ENCODE peak calls at places on chromosomes 6 and 20, in ten cellular contexts. U is breast epithelium; X is A549; B is spleen; W is testis; K is sigmoid colon; L is AG04450; Z is HL-60; Q is PC-3; C is CD8-positive, alpha-beta T cell. H is an unnamed sample.

GRCh38 chr20:37337208-37337955 is 8.6 kb upstream of the SRC start:
- DNase-seq in L (no peak), C (no peak), W (no peak), B (peak), X (no peak), U (no peak), K (no peak), Z (no peak), Q (no peak), H (no peak)

GRCh38 chr6:117167520-117168271 is 97.7 kb upstream of the VGLL2 start:
- DNase-seq in Q (peak), L (no peak), U (no peak), Z (no peak), W (no peak), K (no peak), X (no peak), B (no peak), C (no peak), H (peak)

GRCh38 chr6:31086788-31087440 is 25.5 kb downstream of the C6orf15 start:
- DNase-seq in Q (peak), X (no peak), K (no peak), Z (no peak), L (peak), B (no peak), C (no peak), W (no peak), U (no peak), H (peak)

GRCh38 chr20:5448449-5449118 is 131.8 kb upstream of the PROKR2 start:
- DNase-seq in Q (peak), K (no peak), B (no peak), Z (peak), L (peak), W (peak), X (peak), C (peak), U (no peak), H (peak)

GRCh38 chr6:67811239-67812037 is 823.6 kb upstream of the ADGRB3 start:
- DNase-seq in B (no peak), K (no peak), X (no peak), Z (no peak), U (no peak), Q (no peak), L (no peak), C (no peak), W (no peak), H (no peak)

GRCh38 chr6:163872335-163872734 is 457.8 kb downstream of the QKI start:
- DNase-seq in C (no peak), Q (peak), U (no peak), L (peak), X (no peak), B (no peak), W (no peak), Z (no peak), K (no peak), H (no peak)

GRCh38 chr6:7960848-7961247 is 50.3 kb upstream of the TXNDC5 start:
- DNase-seq in C (no peak), B (no peak), W (no peak), U (no peak), L (no peak), Q (no peak), Z (no peak), X (no peak), K (no peak), H (no peak)

GRCh38 chr6:149014631-149015171 is 267.9 kb downstream of the UST start:
- DNase-seq in X (no peak), W (no peak), Z (no peak), Q (no peak), C (no peak), L (no peak), B (no peak), K (no peak), U (no peak), H (no peak)

GRCh38 chr6:101089640-101090039 is 208.5 kb upstream of the ASCC3 start:
- DNase-seq in L (no peak), K (no peak), Z (no peak), W (no peak), B (no peak), C (no peak), U (no peak), Q (peak), X (no peak), H (no peak)

GRCh38 chr6:26195924-26196845 is 109.0 kb downstream of the HFE start:
- DNase-seq in U (no peak), Q (peak), K (no peak), C (peak), B (peak), W (no peak), L (no peak), X (no peak), Z (peak), H (peak)

GRCh38 chr6:169950558-169950957 is 199.1 kb downstream of the ERMARD start:
- DNase-seq in W (no peak), U (no peak), L (no peak), K (no peak), B (no peak), Z (no peak), C (peak), X (no peak), Q (peak), H (no peak)

GRCh38 chr6:35417979-35418661 is 34.0 kb upstream of the FANCE start:
- DNase-seq in K (no peak), Z (no peak), Q (no peak), L (no peak), W (no peak), C (no peak), B (no peak), X (no peak), U (no peak), H (no peak)
- H3K4me3 ChIP-seq in K (no peak), Z (no peak), Q (no peak), L (no peak), W (no peak), C (no peak), B (no peak), X (no peak), U (no peak), H (no peak)

GRCh38 chr20:6709865-6710595 is 57.5 kb upstream of the BMP2 start:
- DNase-seq in L (no peak), U (no peak), Q (peak), Z (no peak), X (no peak), K (no peak), B (no peak), W (no peak), C (no peak), H (no peak)

GRCh38 chr20:6715350-6716063 is 52.0 kb upstream of the BMP2 start:
- DNase-seq in W (peak), Z (no peak), K (peak), U (no peak), Q (no peak), C (no peak), B (no peak), L (no peak), X (no peak), H (no peak)

GRCh38 chr20:6711950-6712634 is 55.4 kb upstream of the BMP2 start:
- DNase-seq in Z (no peak), U (no peak), Q (peak), L (no peak), B (no peak), K (peak), W (no peak), X (no peak), C (no peak), H (no peak)

GRCh38 chr20:6718660-6719059 is 48.8 kb upstream of the BMP2 start:
- DNase-seq in B (no peak), W (no peak), K (no peak), U (no peak), C (no peak), Q (peak), L (no peak), X (no peak), Z (no peak), H (no peak)

GRCh38 chr20:6714202-6714800 is 53.2 kb upstream of the BMP2 start:
- DNase-seq in U (no peak), W (no peak), L (no peak), Q (peak), X (no peak), Z (no peak), K (no peak), C (no peak), B (no peak), H (no peak)
- H3K27ac ChIP-seq in U (no peak), W (no peak), L (no peak), Q (peak), X (no peak), Z (no peak), K (no peak), C (no peak), B (no peak), H (no peak)

GRCh38 chr6:118669561-118669960 is 18.2 kb upstream of the CEP85L start:
- DNase-seq in X (no peak), Q (no peak), B (no peak), Z (no peak), K (no peak), L (no peak), W (no peak), C (no peak), U (no peak), H (peak)

GRCh38 chr6:118663993-118664985 is 12.9 kb upstream of the CEP85L start:
- DNase-seq in W (no peak), Q (no peak), L (no peak), U (no peak), K (no peak), X (no peak), C (no peak), B (no peak), Z (no peak), H (no peak)

GRCh38 chr6:118668761-118669411 is 17.5 kb upstream of the CEP85L start:
- DNase-seq in L (peak), U (no peak), Q (peak), C (no peak), X (no peak), W (no peak), Z (no peak), B (no peak), K (no peak), H (peak)

GRCh38 chr6:118667988-118668387 is 16.6 kb upstream of the CEP85L start:
- DNase-seq in X (no peak), B (no peak), Z (no peak), L (no peak), Q (no peak), W (no peak), C (no peak), U (no peak), K (no peak), H (no peak)

DNA sequence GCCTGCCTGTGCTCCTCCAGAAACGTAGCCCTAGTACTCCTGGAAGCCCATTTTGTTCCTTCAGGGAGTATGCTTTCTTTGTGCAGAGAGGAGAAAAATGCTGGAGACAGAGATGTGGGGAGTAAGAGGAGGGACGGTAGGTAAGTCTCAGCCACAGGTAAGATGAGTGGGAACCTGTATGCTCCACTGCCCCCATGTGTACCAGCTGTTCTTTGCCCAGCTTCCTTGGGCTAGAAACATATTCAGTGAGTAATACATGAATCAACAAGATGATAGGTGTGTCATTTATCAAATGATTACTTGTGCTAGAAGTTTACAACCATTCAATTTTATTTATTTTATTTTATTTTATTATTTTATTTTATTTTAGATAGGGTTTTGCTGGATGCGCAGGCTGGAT is 13.6 kb upstream of the CEP85L start:
- DNase-seq in K (no peak), Z (no peak), U (no peak), L (no peak), X (no peak), C (peak), B (no peak), W (no peak), Q (peak), H (no peak)
- H3K4me3 ChIP-seq in K (no peak), Z (no peak), U (peak), L (no peak), X (no peak), C (peak), B (peak), W (peak), Q (no peak), H (no peak)

DNA sequence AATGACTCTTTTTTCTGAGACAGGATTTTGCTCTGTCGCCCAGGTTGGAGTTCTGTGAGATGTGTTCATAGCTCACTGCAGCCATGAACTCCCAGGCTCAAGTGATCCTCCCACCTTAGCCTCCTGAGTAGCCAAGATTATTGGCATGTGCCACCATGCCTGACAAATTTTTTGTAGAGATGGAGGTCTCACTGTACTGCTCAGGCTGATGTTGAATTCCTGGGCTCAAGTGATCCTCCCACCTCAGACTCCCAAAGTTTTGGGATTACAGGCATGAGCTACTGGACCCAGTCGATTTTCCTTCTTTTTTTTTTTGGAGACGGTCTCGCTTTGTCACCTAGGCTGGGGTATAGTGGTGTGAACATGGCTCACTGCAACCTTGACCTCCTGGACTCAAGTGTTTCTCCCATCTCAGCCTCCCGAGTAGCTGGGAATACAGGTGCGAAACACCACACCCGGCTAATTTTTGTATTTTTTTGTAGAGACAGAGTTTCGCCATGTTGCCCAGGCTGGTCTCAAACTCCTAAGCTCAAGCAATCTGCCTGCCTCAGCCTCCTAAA is 24.3 kb downstream of the BCL2L1 start:
- DNase-seq in Q (no peak), U (no peak), K (no peak), X (no peak), L (no peak), B (no peak), C (no peak), W (no peak), Z (no peak), H (no peak)
- H3K27ac ChIP-seq in Q (peak), U (peak), K (peak), X (peak), L (peak), B (peak), C (no peak), W (peak), Z (no peak), H (peak)

GRCh38 chr6:22024973-22025467 is 271.8 kb downstream of the PRL start:
- DNase-seq in X (no peak), B (no peak), W (no peak), Q (no peak), C (no peak), Z (no peak), L (no peak), K (no peak), U (no peak), H (no peak)
- H3K4me3 ChIP-seq in X (no peak), B (no peak), W (no peak), Q (no peak), C (no peak), Z (peak), L (no peak), K (no peak), U (no peak), H (peak)

GRCh38 chr6:131013495-131013894 is 49.5 kb downstream of the EPB41L2 start:
- DNase-seq in X (no peak), W (peak), B (no peak), K (no peak), Z (no peak), C (no peak), U (no peak), Q (no peak), L (peak), H (peak)
- H3K27ac ChIP-seq in X (no peak), W (no peak), B (peak), K (peak), Z (no peak), C (no peak), U (peak), Q (no peak), L (no peak), H (no peak)

GRCh38 chr6:14072084-14072483 is 45.5 kb upstream of the CD83 start:
- DNase-seq in L (no peak), Q (peak), B (no peak), U (no peak), Z (no peak), C (no peak), W (no peak), X (no peak), K (no peak), H (no peak)

GRCh38 chr6:14077193-14077853 is 40.2 kb upstream of the CD83 start:
- DNase-seq in U (no peak), B (no peak), Z (no peak), C (no peak), K (no peak), L (no peak), X (no peak), W (no peak), Q (no peak), H (no peak)

GRCh38 chr6:14079433-14079832 is 38.1 kb upstream of the CD83 start:
- DNase-seq in C (no peak), Z (no peak), W (no peak), K (no peak), B (no peak), U (no peak), X (no peak), L (no peak), Q (peak), H (peak)

GRCh38 chr6:14070457-14070856 is 47.1 kb upstream of the CD83 start:
- DNase-seq in K (no peak), B (no peak), U (no peak), W (no peak), L (no peak), X (no peak), Z (no peak), C (no peak), Q (no peak), H (no peak)

DNA sequence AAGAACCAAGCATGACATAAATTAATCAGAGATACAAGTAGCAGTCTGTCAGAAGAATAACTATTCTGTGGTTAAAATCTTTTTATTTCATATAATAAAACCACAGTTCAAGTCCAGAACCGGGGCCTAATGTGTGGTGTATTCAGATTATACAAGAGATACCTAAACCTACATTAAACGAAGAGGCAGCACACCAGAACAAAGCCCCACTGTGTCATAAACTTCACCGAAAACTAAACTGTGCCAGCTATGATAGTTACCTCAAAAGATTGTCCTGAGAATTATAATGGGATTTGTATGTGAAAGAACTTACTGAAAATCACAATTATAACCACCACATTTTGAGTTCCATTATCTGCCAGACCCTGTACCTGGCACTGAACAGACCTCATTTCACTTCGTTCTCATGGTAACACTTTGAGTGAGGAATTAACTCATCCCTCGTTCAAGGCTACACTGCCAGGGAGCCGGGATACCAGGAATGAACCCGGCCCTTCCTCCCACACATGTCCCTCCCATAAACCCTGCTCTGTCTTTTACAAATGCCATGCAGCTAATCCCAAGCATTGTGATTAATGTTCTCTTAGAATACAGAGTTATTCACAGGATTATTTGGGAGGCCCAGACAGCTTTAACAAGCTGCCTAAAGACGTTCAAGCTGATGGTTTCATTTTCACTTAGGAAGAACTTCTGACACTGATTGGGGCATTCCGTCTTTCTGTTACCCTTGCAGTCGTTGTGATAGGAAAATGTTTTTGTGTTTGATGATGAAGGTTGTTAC is 42.7 kb upstream of the CD83 start:
- DNase-seq in X (no peak), W (peak), B (no peak), K (no peak), Z (no peak), Q (peak), C (no peak), L (no peak), U (no peak), H (no peak)
- H3K4me3 ChIP-seq in X (peak), W (peak), B (peak), K (peak), Z (no peak), Q (peak), C (peak), L (peak), U (peak), H (peak)

DNA sequence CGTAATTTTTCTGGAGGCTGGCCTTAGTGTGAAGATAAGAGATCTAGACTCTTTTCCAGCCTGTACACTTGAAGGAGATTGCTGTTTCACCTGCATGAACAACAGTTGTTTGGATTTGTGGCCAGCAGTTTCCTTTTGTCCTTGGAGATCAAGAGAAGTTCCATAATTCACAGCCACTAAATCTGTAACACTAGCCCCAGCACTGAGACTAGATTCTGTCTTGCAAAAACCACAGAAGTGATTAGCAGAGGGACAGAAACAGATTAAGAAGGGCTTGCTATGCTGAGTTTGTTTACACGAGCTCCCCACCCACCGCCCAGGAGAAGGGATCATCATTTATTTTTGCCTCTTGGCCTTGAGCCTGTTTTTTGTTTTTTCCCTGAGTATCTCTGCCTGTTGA is 93.2 kb upstream of the SOX4 start:
- DNase-seq in B (no peak), U (no peak), Z (no peak), X (no peak), Q (no peak), C (no peak), W (no peak), K (no peak), L (no peak), H (no peak)
- H3K27ac ChIP-seq in B (no peak), U (peak), Z (no peak), X (no peak), Q (no peak), C (no peak), W (no peak), K (no peak), L (no peak), H (no peak)